ENCODE peak calls at places on chromosomes 13 and 19, in nine cellular contexts. One of them, this sample, is unnamed.

GRCh38 chr13:41563501-41564001 is 106.2 kb downstream of the RGCC start:
- DNase-seq in activated CD8-positive, alpha-beta T cell treated with anti-CD3 and anti-CD28 coated beads, Interleukin-2, amount 10 ng/mL, durations not matched to agents 7 days and 5 days: no peak
- DNase-seq in left ventricle myocardium superior: no peak
- DNase-seq in WTC11: no peak
- DNase-seq in smooth muscle cell of the brain vasculature: peak; percentile 90
- DNase-seq in hepatic stellate cell: no peak
- DNase-seq in pancreas: no peak
- DNase-seq in occipital lobe: peak; percentile 38
- DNase-seq in AG09319: peak; percentile 57
- DNase-seq in this sample: no peak

GRCh38 chr19:12769689-12770088 is 5.7 kb downstream of the HOOK2 start:
- DNase-seq in pancreas: no peak
- DNase-seq in WTC11: peak; percentile 85
- DNase-seq in hepatic stellate cell: no peak
- DNase-seq in smooth muscle cell of the brain vasculature: no peak
- DNase-seq in AG09319: no peak
- DNase-seq in occipital lobe: no peak
- DNase-seq in left ventricle myocardium superior: no peak
- DNase-seq in activated CD8-positive, alpha-beta T cell treated with anti-CD3 and anti-CD28 coated beads, Interleukin-2, amount 10 ng/mL, durations not matched to agents 7 days and 5 days: peak; percentile 65
- DNase-seq in this sample: no peak

GRCh38 chr13:43095771-43096719 is 72.7 kb downstream of the DNAJC15 start:
- DNase-seq in AG09319: no peak
- DNase-seq in smooth muscle cell of the brain vasculature: no peak
- DNase-seq in left ventricle myocardium superior: no peak
- DNase-seq in activated CD8-positive, alpha-beta T cell treated with anti-CD3 and anti-CD28 coated beads, Interleukin-2, amount 10 ng/mL, durations not matched to agents 7 days and 5 days: no peak
- DNase-seq in hepatic stellate cell: no peak
- DNase-seq in WTC11: no peak
- DNase-seq in pancreas: no peak
- DNase-seq in occipital lobe: no peak
- DNase-seq in this sample: no peak

GRCh38 chr19:13670846-13671245 is 93.5 kb upstream of the MRI1 start:
- DNase-seq in pancreas: no peak
- DNase-seq in smooth muscle cell of the brain vasculature: no peak
- DNase-seq in WTC11: no peak
- DNase-seq in activated CD8-positive, alpha-beta T cell treated with anti-CD3 and anti-CD28 coated beads, Interleukin-2, amount 10 ng/mL, durations not matched to agents 7 days and 5 days: no peak
- DNase-seq in left ventricle myocardium superior: no peak
- DNase-seq in AG09319: no peak
- DNase-seq in occipital lobe: no peak
- DNase-seq in hepatic stellate cell: no peak
- DNase-seq in this sample: no peak

GRCh38 chr13:30744686-30745085 is 9.3 kb downstream of the ALOX5AP start:
- DNase-seq in pancreas: no peak
- DNase-seq in AG09319: no peak
- DNase-seq in occipital lobe: no peak
- DNase-seq in hepatic stellate cell: no peak
- DNase-seq in WTC11: no peak
- DNase-seq in left ventricle myocardium superior: no peak
- DNase-seq in smooth muscle cell of the brain vasculature: no peak
- DNase-seq in activated CD8-positive, alpha-beta T cell treated with anti-CD3 and anti-CD28 coated beads, Interleukin-2, amount 10 ng/mL, durations not matched to agents 7 days and 5 days: no peak
- DNase-seq in this sample: no peak

GRCh38 chr19:50333235-50333736 is 4.1 kb upstream of the KCNC3 start:
- DNase-seq in left ventricle myocardium superior: peak; percentile 93
- DNase-seq in smooth muscle cell of the brain vasculature: peak; percentile 31
- DNase-seq in AG09319: peak; percentile 31
- DNase-seq in WTC11: peak; percentile 94
- DNase-seq in occipital lobe: peak; percentile 90
- DNase-seq in activated CD8-positive, alpha-beta T cell treated with anti-CD3 and anti-CD28 coated beads, Interleukin-2, amount 10 ng/mL, durations not matched to agents 7 days and 5 days: peak; percentile 93
- DNase-seq in pancreas: peak; percentile 92
- DNase-seq in hepatic stellate cell: peak; percentile 73
- DNase-seq in this sample: peak; percentile 88

GRCh38 chr13:51770681-51771417 is 33.1 kb downstream of the DHRS12 start:
- DNase-seq in activated CD8-positive, alpha-beta T cell treated with anti-CD3 and anti-CD28 coated beads, Interleukin-2, amount 10 ng/mL, durations not matched to agents 7 days and 5 days: no peak
- DNase-seq in occipital lobe: no peak
- DNase-seq in pancreas: no peak
- DNase-seq in AG09319: no peak
- DNase-seq in smooth muscle cell of the brain vasculature: no peak
- DNase-seq in WTC11: no peak
- DNase-seq in left ventricle myocardium superior: no peak
- DNase-seq in hepatic stellate cell: no peak
- DNase-seq in this sample: no peak

GRCh38 chr13:22665531-22665930 is 515.2 kb upstream of the SGCG start:
- DNase-seq in AG09319: no peak
- DNase-seq in hepatic stellate cell: no peak
- DNase-seq in occipital lobe: no peak
- DNase-seq in pancreas: no peak
- DNase-seq in WTC11: no peak
- DNase-seq in smooth muscle cell of the brain vasculature: no peak
- DNase-seq in left ventricle myocardium superior: no peak
- DNase-seq in activated CD8-positive, alpha-beta T cell treated with anti-CD3 and anti-CD28 coated beads, Interleukin-2, amount 10 ng/mL, durations not matched to agents 7 days and 5 days: no peak
- DNase-seq in this sample: no peak

GRCh38 chr19:33302974-33303790 is 848 bp upstream of the CEBPA start:
- DNase-seq in hepatic stellate cell: peak; percentile 69
- DNase-seq in AG09319: no peak
- DNase-seq in pancreas: peak; percentile 68
- DNase-seq in WTC11: peak; percentile 61
- DNase-seq in occipital lobe: no peak
- DNase-seq in activated CD8-positive, alpha-beta T cell treated with anti-CD3 and anti-CD28 coated beads, Interleukin-2, amount 10 ng/mL, durations not matched to agents 7 days and 5 days: no peak
- DNase-seq in left ventricle myocardium superior: peak; percentile 71
- DNase-seq in smooth muscle cell of the brain vasculature: no peak
- DNase-seq in this sample: peak; percentile 53

GRCh38 chr19:41356984-41357739 is 3.4 kb upstream of the TGFB1 start:
- DNase-seq in WTC11: no peak
- DNase-seq in pancreas: no peak
- DNase-seq in AG09319: no peak
- DNase-seq in hepatic stellate cell: no peak
- DNase-seq in activated CD8-positive, alpha-beta T cell treated with anti-CD3 and anti-CD28 coated beads, Interleukin-2, amount 10 ng/mL, durations not matched to agents 7 days and 5 days: peak; percentile 66
- DNase-seq in left ventricle myocardium superior: no peak
- DNase-seq in smooth muscle cell of the brain vasculature: no peak
- DNase-seq in occipital lobe: no peak
- DNase-seq in this sample: no peak

GRCh38 chr19:6947745-6948144 is 60.4 kb downstream of the ADGRE1 start:
- DNase-seq in left ventricle myocardium superior: no peak
- DNase-seq in activated CD8-positive, alpha-beta T cell treated with anti-CD3 and anti-CD28 coated beads, Interleukin-2, amount 10 ng/mL, durations not matched to agents 7 days and 5 days: peak; percentile 66
- DNase-seq in pancreas: no peak
- DNase-seq in AG09319: peak; percentile 28
- DNase-seq in occipital lobe: no peak
- DNase-seq in smooth muscle cell of the brain vasculature: no peak
- DNase-seq in WTC11: no peak
- DNase-seq in hepatic stellate cell: no peak
- DNase-seq in this sample: no peak

GRCh38 chr13:62626771-62627170 is 1211.1 kb upstream of the PCDH20 start:
- DNase-seq in WTC11: peak; percentile 81
- DNase-seq in smooth muscle cell of the brain vasculature: no peak
- DNase-seq in AG09319: no peak
- DNase-seq in hepatic stellate cell: no peak
- DNase-seq in pancreas: no peak
- DNase-seq in activated CD8-positive, alpha-beta T cell treated with anti-CD3 and anti-CD28 coated beads, Interleukin-2, amount 10 ng/mL, durations not matched to agents 7 days and 5 days: no peak
- DNase-seq in left ventricle myocardium superior: no peak
- DNase-seq in occipital lobe: no peak
- DNase-seq in this sample: no peak

GRCh38 chr13:29621401-29621800 is 25.9 kb upstream of the SLC7A1 start:
- DNase-seq in activated CD8-positive, alpha-beta T cell treated with anti-CD3 and anti-CD28 coated beads, Interleukin-2, amount 10 ng/mL, durations not matched to agents 7 days and 5 days: no peak
- DNase-seq in left ventricle myocardium superior: no peak
- DNase-seq in WTC11: no peak
- DNase-seq in pancreas: no peak
- DNase-seq in occipital lobe: no peak
- DNase-seq in AG09319: no peak
- DNase-seq in hepatic stellate cell: no peak
- DNase-seq in smooth muscle cell of the brain vasculature: no peak
- DNase-seq in this sample: no peak

GRCh38 chr13:44088911-44089851 is 209.5 kb downstream of the LACC1 start:
- DNase-seq in pancreas: no peak
- DNase-seq in occipital lobe: no peak
- DNase-seq in smooth muscle cell of the brain vasculature: no peak
- DNase-seq in AG09319: no peak
- DNase-seq in hepatic stellate cell: no peak
- DNase-seq in WTC11: no peak
- DNase-seq in activated CD8-positive, alpha-beta T cell treated with anti-CD3 and anti-CD28 coated beads, Interleukin-2, amount 10 ng/mL, durations not matched to agents 7 days and 5 days: peak; percentile 23
- DNase-seq in left ventricle myocardium superior: no peak
- DNase-seq in this sample: no peak

GRCh38 chr13:52845766-52846566 is 2.5 kb downstream of the PCDH8 start:
- DNase-seq in WTC11: peak; percentile 84
- DNase-seq in hepatic stellate cell: no peak
- DNase-seq in occipital lobe: no peak
- DNase-seq in activated CD8-positive, alpha-beta T cell treated with anti-CD3 and anti-CD28 coated beads, Interleukin-2, amount 10 ng/mL, durations not matched to agents 7 days and 5 days: peak; percentile 41
- DNase-seq in smooth muscle cell of the brain vasculature: no peak
- DNase-seq in pancreas: no peak
- DNase-seq in left ventricle myocardium superior: peak; percentile 41
- DNase-seq in AG09319: no peak
- DNase-seq in this sample: no peak

GRCh38 chr19:46471116-46471733 is at the start of gene PNMA8A:
- DNase-seq in WTC11: peak; percentile 95
- DNase-seq in occipital lobe: peak; percentile 46
- DNase-seq in pancreas: peak; percentile 68
- DNase-seq in smooth muscle cell of the brain vasculature: no peak
- DNase-seq in left ventricle myocardium superior: peak; percentile 85
- DNase-seq in activated CD8-positive, alpha-beta T cell treated with anti-CD3 and anti-CD28 coated beads, Interleukin-2, amount 10 ng/mL, durations not matched to agents 7 days and 5 days: no peak
- DNase-seq in AG09319: no peak
- DNase-seq in hepatic stellate cell: no peak
- DNase-seq in this sample: no peak

GRCh38 chr13:73060251-73061160 is 1.7 kb downstream of the KLF5 start:
- DNase-seq in activated CD8-positive, alpha-beta T cell treated with anti-CD3 and anti-CD28 coated beads, Interleukin-2, amount 10 ng/mL, durations not matched to agents 7 days and 5 days: no peak
- DNase-seq in left ventricle myocardium superior: peak; percentile 41
- DNase-seq in AG09319: peak; percentile 50
- DNase-seq in WTC11: no peak
- DNase-seq in occipital lobe: peak; percentile 48
- DNase-seq in pancreas: peak; percentile 37
- DNase-seq in hepatic stellate cell: peak; percentile 67
- DNase-seq in smooth muscle cell of the brain vasculature: no peak
- DNase-seq in this sample: peak; percentile 33

GRCh38 chr19:46624958-46625661 is at the start of gene PTGIR:
- DNase-seq in smooth muscle cell of the brain vasculature: no peak
- DNase-seq in occipital lobe: no peak
- DNase-seq in pancreas: no peak
- DNase-seq in left ventricle myocardium superior: peak; percentile 82
- DNase-seq in AG09319: peak; percentile 37
- DNase-seq in WTC11: no peak
- DNase-seq in hepatic stellate cell: peak; percentile 93
- DNase-seq in activated CD8-positive, alpha-beta T cell treated with anti-CD3 and anti-CD28 coated beads, Interleukin-2, amount 10 ng/mL, durations not matched to agents 7 days and 5 days: peak; percentile 46
- DNase-seq in this sample: no peak

GRCh38 chr13:78719367-78719766 is 60.4 kb upstream of the OBI1 start:
- DNase-seq in pancreas: no peak
- DNase-seq in WTC11: no peak
- DNase-seq in smooth muscle cell of the brain vasculature: no peak
- DNase-seq in left ventricle myocardium superior: no peak
- DNase-seq in AG09319: no peak
- DNase-seq in hepatic stellate cell: no peak
- DNase-seq in activated CD8-positive, alpha-beta T cell treated with anti-CD3 and anti-CD28 coated beads, Interleukin-2, amount 10 ng/mL, durations not matched to agents 7 days and 5 days: no peak
- DNase-seq in occipital lobe: no peak
- DNase-seq in this sample: no peak

GRCh38 chr19:49475995-49476880 is 2.2 kb downstream of the FLT3LG start:
- DNase-seq in smooth muscle cell of the brain vasculature: no peak
- DNase-seq in WTC11: peak; percentile 96
- DNase-seq in pancreas: no peak
- DNase-seq in hepatic stellate cell: peak; percentile 57
- DNase-seq in activated CD8-positive, alpha-beta T cell treated with anti-CD3 and anti-CD28 coated beads, Interleukin-2, amount 10 ng/mL, durations not matched to agents 7 days and 5 days: peak; percentile 86
- DNase-seq in AG09319: no peak
- DNase-seq in occipital lobe: no peak
- DNase-seq in left ventricle myocardium superior: peak; percentile 65
- DNase-seq in this sample: no peak

GRCh38 chr19:23531976-23532375 is 136.7 kb upstream of the ZNF91 start:
- DNase-seq in pancreas: no peak
- DNase-seq in left ventricle myocardium superior: no peak
- DNase-seq in WTC11: no peak
- DNase-seq in activated CD8-positive, alpha-beta T cell treated with anti-CD3 and anti-CD28 coated beads, Interleukin-2, amount 10 ng/mL, durations not matched to agents 7 days and 5 days: no peak
- DNase-seq in AG09319: no peak
- DNase-seq in hepatic stellate cell: no peak
- DNase-seq in smooth muscle cell of the brain vasculature: no peak
- DNase-seq in occipital lobe: no peak
- DNase-seq in this sample: no peak

GRCh38 chr19:18768046-18768771 is 22.9 kb downstream of the COMP start:
- DNase-seq in activated CD8-positive, alpha-beta T cell treated with anti-CD3 and anti-CD28 coated beads, Interleukin-2, amount 10 ng/mL, durations not matched to agents 7 days and 5 days: no peak
- DNase-seq in AG09319: no peak
- DNase-seq in occipital lobe: no peak
- DNase-seq in pancreas: no peak
- DNase-seq in smooth muscle cell of the brain vasculature: no peak
- DNase-seq in hepatic stellate cell: no peak
- DNase-seq in WTC11: peak; percentile 51
- DNase-seq in left ventricle myocardium superior: no peak
- DNase-seq in this sample: no peak

GRCh38 chr13:28100149-28101121 is at the start of gene FLT3:
- DNase-seq in pancreas: peak; percentile 53
- DNase-seq in WTC11: peak; percentile 73
- DNase-seq in AG09319: no peak
- DNase-seq in left ventricle myocardium superior: peak; percentile 48
- DNase-seq in hepatic stellate cell: peak; percentile 16
- DNase-seq in occipital lobe: no peak
- DNase-seq in activated CD8-positive, alpha-beta T cell treated with anti-CD3 and anti-CD28 coated beads, Interleukin-2, amount 10 ng/mL, durations not matched to agents 7 days and 5 days: peak; percentile 38
- DNase-seq in smooth muscle cell of the brain vasculature: no peak
- DNase-seq in this sample: no peak

GRCh38 chr13:90793261-90793785 is 554.2 kb upstream of the MIR17HG start:
- DNase-seq in hepatic stellate cell: no peak
- DNase-seq in AG09319: no peak
- DNase-seq in left ventricle myocardium superior: no peak
- DNase-seq in smooth muscle cell of the brain vasculature: no peak
- DNase-seq in WTC11: no peak
- DNase-seq in activated CD8-positive, alpha-beta T cell treated with anti-CD3 and anti-CD28 coated beads, Interleukin-2, amount 10 ng/mL, durations not matched to agents 7 days and 5 days: no peak
- DNase-seq in pancreas: no peak
- DNase-seq in occipital lobe: no peak
- DNase-seq in this sample: no peak

GRCh38 chr19:10320602-10321416 is 5.0 kb upstream of the FDX2 start:
- DNase-seq in WTC11: no peak
- DNase-seq in AG09319: no peak
- DNase-seq in pancreas: no peak
- DNase-seq in left ventricle myocardium superior: no peak
- DNase-seq in activated CD8-positive, alpha-beta T cell treated with anti-CD3 and anti-CD28 coated beads, Interleukin-2, amount 10 ng/mL, durations not matched to agents 7 days and 5 days: no peak
- DNase-seq in smooth muscle cell of the brain vasculature: no peak
- DNase-seq in occipital lobe: no peak
- DNase-seq in hepatic stellate cell: no peak
- DNase-seq in this sample: no peak

GRCh38 chr13:50282016-50282415 is 266.8 kb downstream of the KCNRG start:
- DNase-seq in smooth muscle cell of the brain vasculature: no peak
- DNase-seq in AG09319: no peak
- DNase-seq in activated CD8-positive, alpha-beta T cell treated with anti-CD3 and anti-CD28 coated beads, Interleukin-2, amount 10 ng/mL, durations not matched to agents 7 days and 5 days: no peak
- DNase-seq in WTC11: no peak
- DNase-seq in pancreas: no peak
- DNase-seq in hepatic stellate cell: no peak
- DNase-seq in left ventricle myocardium superior: no peak
- DNase-seq in occipital lobe: no peak
- DNase-seq in this sample: no peak

GRCh38 chr13:92473736-92474465 is 752.7 kb upstream of the GPC6 start:
- DNase-seq in hepatic stellate cell: no peak
- DNase-seq in occipital lobe: no peak
- DNase-seq in AG09319: no peak
- DNase-seq in WTC11: no peak
- DNase-seq in pancreas: no peak
- DNase-seq in activated CD8-positive, alpha-beta T cell treated with anti-CD3 and anti-CD28 coated beads, Interleukin-2, amount 10 ng/mL, durations not matched to agents 7 days and 5 days: no peak
- DNase-seq in left ventricle myocardium superior: no peak
- DNase-seq in smooth muscle cell of the brain vasculature: no peak
- DNase-seq in this sample: no peak

GRCh38 chr19:35381926-35382325 is 11.1 kb downstream of the GPR42 start:
- DNase-seq in smooth muscle cell of the brain vasculature: no peak
- DNase-seq in left ventricle myocardium superior: no peak
- DNase-seq in occipital lobe: no peak
- DNase-seq in AG09319: no peak
- DNase-seq in hepatic stellate cell: no peak
- DNase-seq in pancreas: no peak
- DNase-seq in WTC11: no peak
- DNase-seq in activated CD8-positive, alpha-beta T cell treated with anti-CD3 and anti-CD28 coated beads, Interleukin-2, amount 10 ng/mL, durations not matched to agents 7 days and 5 days: no peak
- DNase-seq in this sample: no peak